ENCODE peak calls at places on chromosomes 7 and 10, in six cellular contexts. U, B, F, L, R and K are unnamed samples.

GRCh38 chr7:148147438-148147837 is 443.1 kb upstream of the C7orf33 start:
- DNase-seq in F (no peak), B (no peak), R (no peak), U (no peak), L (no peak), K (no peak)

GRCh38 chr10:30885423-30885822 is 146.2 kb downstream of the ZNF438 start:
- DNase-seq in U (no peak), B (no peak), R (no peak), F (no peak), L (no peak), K (no peak)

GRCh38 chr7:128941323-128941890 is 3.7 kb downstream of the IRF5 start:
- DNase-seq in L (no peak), F (peak), B (no peak), U (no peak), R (no peak), K (no peak)

GRCh38 chr7:40876604-40877003 is 741.8 kb downstream of the SUGCT start:
- DNase-seq in F (no peak), L (no peak), B (no peak), U (no peak), R (no peak), K (no peak)

GRCh38 chr7:135959655-135960363 is 17.4 kb downstream of the MTPN start:
- DNase-seq in F (no peak), L (no peak), R (no peak), B (no peak), U (no peak), K (no peak)

GRCh38 chr10:117552156-117552620 is 9.6 kb downstream of the EMX2 start:
- DNase-seq in B (peak), F (peak), U (no peak), R (no peak), L (no peak), K (no peak)

GRCh38 chr7:15461576-15461975 is 100.2 kb downstream of the AGMO start:
- DNase-seq in B (peak), F (no peak), L (no peak), R (peak), U (peak), K (no peak)

GRCh38 chr7:158209435-158209834 is 378.2 kb downstream of the PTPRN2 start:
- DNase-seq in U (no peak), B (no peak), L (no peak), R (no peak), F (no peak), K (no peak)

GRCh38 chr7:80129785-80130184 is 4.8 kb upstream of the GNAI1 start:
- DNase-seq in B (no peak), L (no peak), U (no peak), R (no peak), F (no peak), K (no peak)

GRCh38 chr10:116747325-116747724 is 5.0 kb upstream of the HSPA12A start:
- DNase-seq in R (no peak), U (no peak), L (no peak), F (no peak), B (no peak), K (no peak)

GRCh38 chr10:131143425-131144165 is 167.9 kb downstream of the TCERG1L start:
- DNase-seq in R (no peak), L (no peak), U (no peak), F (no peak), B (no peak), K (no peak)

GRCh38 chr10:7481382-7481765 is 70.5 kb upstream of the SFMBT2 start:
- DNase-seq in F (no peak), L (no peak), R (no peak), B (no peak), U (no peak), K (no peak)

GRCh38 chr7:85186521-85187241 is at the start of gene SEMA3D:
- DNase-seq in F (peak), L (peak), U (peak), B (peak), R (peak), K (peak)
- H3K4me3 ChIP-seq in F (peak), L (peak), U (peak), B (peak), R (peak), K (peak)

DNA sequence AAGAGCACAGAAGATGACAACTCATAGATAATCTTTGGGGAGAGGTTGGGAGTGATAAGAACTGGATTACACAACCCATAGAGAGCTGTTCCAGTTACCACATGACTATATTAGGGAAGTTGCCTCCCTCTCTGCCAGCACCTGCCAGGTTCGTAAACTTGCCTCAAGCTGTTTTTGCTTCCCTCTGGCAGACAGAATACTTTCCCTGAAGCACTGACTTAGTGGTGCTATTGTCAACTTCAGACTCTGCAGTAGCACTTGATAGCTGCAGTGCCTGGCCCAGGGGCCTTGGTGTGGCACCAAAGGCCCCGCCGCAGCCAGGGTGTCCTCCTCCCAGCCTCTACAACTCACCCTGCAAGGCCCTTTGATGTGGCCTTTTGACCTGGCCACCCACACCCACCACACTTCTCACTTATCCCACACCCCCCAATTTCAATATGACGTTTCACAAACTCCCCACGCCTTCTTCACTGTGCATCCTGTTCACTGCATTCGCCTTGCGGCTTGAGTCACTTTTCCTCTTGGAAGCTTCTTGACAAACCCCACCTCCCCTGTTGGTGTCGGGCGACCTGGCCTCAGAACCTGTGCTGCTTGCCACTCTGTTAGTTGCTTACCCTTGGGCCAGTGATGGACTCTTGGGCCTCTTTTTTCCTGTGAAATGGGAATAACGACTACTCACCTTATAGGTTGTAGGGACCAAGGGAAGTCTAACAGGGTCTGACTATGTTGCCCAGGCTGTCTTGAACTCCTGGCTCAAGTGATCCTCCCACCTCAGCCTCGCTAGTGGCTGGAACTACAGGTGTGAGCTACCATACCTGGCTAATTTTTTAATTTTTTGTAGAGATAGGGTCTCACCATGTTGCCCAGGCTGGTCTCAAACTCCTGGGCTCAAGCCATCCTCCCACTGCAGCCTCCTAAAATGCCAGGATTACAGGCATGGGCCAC is 50.2 kb upstream of the PODXL start:
- DNase-seq in U (no peak), B (peak), L (no peak), F (no peak), R (no peak), K (peak)
- H2AK5ac ChIP-seq in U (no peak), B (peak), L (peak), F (peak), R (no peak), K (no peak)

GRCh38 chr10:87505366-87506113 is 847 bp downstream of the MINPP1 start:
- DNase-seq in R (peak), U (peak), F (no peak), L (peak), B (peak), K (peak)

GRCh38 chr10:87504307-87504666 is 406 bp upstream of the MINPP1 start:
- DNase-seq in B (no peak), L (no peak), F (no peak), U (no peak), R (no peak), K (no peak)

GRCh38 chr10:87504667-87505365 is at the start of gene MINPP1:
- DNase-seq in R (peak), F (peak), U (peak), L (peak), B (peak), K (peak)

GRCh38 chr10:87503892-87504291 is 801 bp upstream of the MINPP1 start:
- DNase-seq in B (no peak), L (no peak), F (no peak), U (peak), R (no peak), K (no peak)

GRCh38 chr10:87500646-87501048 is 4.0 kb upstream of the MINPP1 start:
- DNase-seq in F (no peak), U (no peak), R (no peak), L (no peak), B (no peak), K (no peak)
- H4K8ac ChIP-seq in F (no peak), U (peak), R (no peak), L (no peak), B (no peak), K (no peak)

GRCh38 chr10:14010083-14010551 is 320.6 kb downstream of the FRMD4A start:
- DNase-seq in F (no peak), R (peak), L (no peak), U (peak), B (peak), K (no peak)

GRCh38 chr10:14009315-14010082 is 321.2 kb downstream of the FRMD4A start:
- DNase-seq in R (peak), U (peak), L (no peak), F (no peak), B (no peak), K (no peak)

GRCh38 chr10:14010827-14011574 is 319.7 kb downstream of the FRMD4A start:
- DNase-seq in L (no peak), R (peak), U (no peak), F (no peak), B (no peak), K (no peak)

GRCh38 chr10:14004536-14004935 is 326.2 kb downstream of the FRMD4A start:
- DNase-seq in R (no peak), U (peak), F (no peak), L (no peak), B (no peak), K (no peak)

DNA sequence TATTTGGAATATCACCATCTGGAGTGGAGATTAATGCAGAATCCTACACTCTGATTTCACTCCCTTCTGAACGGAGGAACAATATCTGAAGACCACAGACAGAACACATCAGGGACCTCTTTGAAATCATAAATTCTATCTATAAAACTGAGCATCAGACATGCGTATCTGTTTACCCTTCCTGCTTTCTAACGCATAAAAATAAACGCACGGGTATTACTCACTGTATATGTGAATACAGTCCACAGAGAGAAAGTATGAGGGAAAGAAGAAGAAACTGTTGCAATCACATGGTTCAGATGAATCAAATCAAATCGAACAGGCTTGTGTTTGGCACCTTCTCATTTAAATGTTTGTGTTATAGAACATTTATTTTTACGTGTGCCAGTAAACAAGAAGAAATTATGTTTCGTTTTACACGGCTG is 322.1 kb downstream of the FRMD4A start:
- DNase-seq in U (peak), F (no peak), L (no peak), R (peak), B (no peak), K (no peak)
- H3K4me3 ChIP-seq in U (peak), F (no peak), L (no peak), R (peak), B (no peak), K (no peak)

DNA sequence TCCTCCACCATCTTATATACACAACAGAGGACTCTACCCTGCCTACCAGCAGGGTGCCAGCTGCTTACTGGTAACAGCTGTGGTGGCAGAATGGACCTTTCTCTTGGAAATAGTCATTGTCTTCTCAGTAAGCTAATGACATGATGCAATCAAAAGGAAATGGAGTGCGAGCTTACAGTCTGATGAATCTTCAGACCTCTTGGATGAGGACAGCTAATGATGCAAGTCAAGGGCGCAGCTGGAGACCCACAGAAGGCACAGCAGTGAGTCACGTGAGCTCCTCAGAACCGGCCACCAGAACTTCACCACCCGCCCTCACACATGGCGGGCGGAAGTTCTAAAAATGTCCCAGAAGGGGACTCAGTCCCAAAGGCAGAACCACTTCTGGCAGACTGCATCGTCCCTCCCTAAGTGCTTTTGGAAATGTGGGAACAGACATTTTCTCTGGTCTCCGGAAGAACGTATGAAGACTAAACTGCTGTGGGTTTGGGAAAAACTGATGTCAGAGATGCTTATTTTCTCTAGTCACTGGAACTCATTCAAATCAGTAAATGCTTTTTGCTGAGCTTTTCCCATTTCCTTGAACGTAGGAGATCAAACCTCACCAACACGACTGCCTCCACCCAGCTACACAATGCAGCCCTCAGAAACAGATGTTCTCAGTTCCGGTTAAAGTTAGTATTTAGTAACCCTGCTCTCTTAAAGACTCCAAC is 96.4 kb downstream of the FAS start:
- DNase-seq in F (no peak), U (peak), B (peak), R (peak), L (no peak), K (peak)
- H2AK5ac ChIP-seq in F (peak), U (peak), B (no peak), R (no peak), L (no peak), K (no peak)

GRCh38 chr7:91553410-91553895 is 289.2 kb downstream of the FZD1 start:
- DNase-seq in L (no peak), F (no peak), R (no peak), B (peak), U (no peak), K (no peak)

GRCh38 chr7:91556239-91556638 is 292.0 kb downstream of the FZD1 start:
- DNase-seq in F (no peak), R (no peak), B (no peak), L (no peak), U (no peak), K (no peak)

GRCh38 chr7:91556956-91557650 is 292.9 kb downstream of the FZD1 start:
- DNase-seq in R (no peak), U (no peak), B (no peak), F (no peak), L (no peak), K (peak)

GRCh38 chr7:91557789-91558396 is 293.7 kb downstream of the FZD1 start:
- DNase-seq in R (peak), U (peak), L (no peak), F (no peak), B (no peak), K (peak)

DNA sequence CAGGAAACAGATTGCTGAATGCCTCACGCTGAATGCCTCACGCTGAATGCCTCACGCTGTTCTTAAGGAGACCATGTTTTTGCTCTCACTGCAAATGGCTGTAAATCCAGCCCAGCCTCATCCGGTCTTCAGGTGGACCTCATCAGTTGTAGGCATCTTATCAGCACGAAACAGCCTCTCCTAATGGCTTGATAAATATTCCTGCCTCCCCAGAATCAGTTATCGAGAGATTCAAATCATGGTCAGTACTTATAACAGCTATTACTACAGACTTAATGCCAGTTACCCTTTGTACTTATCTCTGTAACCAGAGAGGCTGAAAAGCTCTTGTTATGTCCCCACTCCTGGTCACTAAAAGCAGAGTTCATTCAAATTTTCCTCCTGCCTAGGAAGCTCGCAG is 290.7 kb downstream of the FZD1 start:
- DNase-seq in U (no peak), F (no peak), R (no peak), B (peak), L (no peak), K (no peak)
- H4K8ac ChIP-seq in U (no peak), F (no peak), R (no peak), B (no peak), L (no peak), K (peak)

DNA sequence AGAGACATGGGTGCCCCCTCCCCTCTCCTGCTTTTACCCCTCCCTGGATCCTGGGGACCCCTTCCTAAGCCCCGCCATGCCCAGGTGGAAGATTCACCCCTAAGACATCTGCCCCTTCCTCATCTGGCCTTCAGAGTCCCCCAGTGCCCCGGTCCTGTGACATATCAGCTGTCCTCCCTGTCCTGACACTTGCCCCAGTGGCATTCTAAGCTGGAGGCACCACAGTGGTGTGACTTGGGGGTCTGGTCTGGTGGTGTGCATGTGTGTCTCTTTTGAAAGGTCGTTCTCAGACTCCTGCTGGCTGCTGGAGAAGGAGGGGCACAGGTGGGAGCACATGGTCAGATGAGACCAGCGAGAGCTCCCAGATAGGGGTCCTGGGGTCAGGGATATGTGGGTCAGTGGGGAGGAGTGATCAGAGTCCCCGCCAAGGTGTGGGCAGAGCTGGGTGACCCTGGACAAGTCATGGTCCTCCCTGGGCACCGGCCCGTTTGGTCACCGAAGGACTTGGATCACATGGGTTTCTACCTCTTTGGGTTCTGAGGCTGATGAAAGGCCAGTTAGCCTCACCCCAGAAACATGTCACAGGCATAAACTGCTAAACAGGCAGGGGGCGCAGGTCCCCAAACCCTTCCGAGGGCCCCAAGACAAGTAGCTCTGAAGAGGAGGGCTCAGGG is 645 bp upstream of the TFR2 start:
- DNase-seq in L (no peak), F (no peak), U (no peak), R (no peak), B (no peak), K (no peak)
- H3K4me3 ChIP-seq in L (no peak), F (no peak), U (no peak), R (no peak), B (no peak), K (no peak)

GRCh38 chr10:89346264-89346971 is 18.6 kb downstream of the IFIT3 start:
- DNase-seq in B (peak), R (no peak), L (no peak), F (no peak), U (peak), K (peak)

GRCh38 chr10:89351402-89352038 is 23.7 kb downstream of the IFIT3 start:
- DNase-seq in U (peak), B (no peak), L (no peak), F (no peak), R (peak), K (no peak)

GRCh38 chr10:89348458-89348857 is 20.7 kb downstream of the IFIT3 start:
- DNase-seq in R (no peak), U (no peak), B (peak), L (no peak), F (no peak), K (no peak)

GRCh38 chr10:89352039-89352597 is 24.3 kb downstream of the IFIT3 start:
- DNase-seq in L (no peak), F (no peak), R (peak), U (peak), B (peak), K (peak)

GRCh38 chr10:89347706-89348457 is 20.1 kb downstream of the IFIT3 start:
- DNase-seq in B (no peak), F (no peak), U (no peak), R (peak), L (no peak), K (no peak)
- H2AK5ac ChIP-seq in B (peak), F (no peak), U (peak), R (no peak), L (no peak), K (no peak)

GRCh38 chr7:122833888-122834570 is 52.2 kb downstream of the CADPS2 start:
- DNase-seq in F (no peak), B (no peak), R (no peak), L (no peak), U (no peak), K (no peak)
- H4K8ac ChIP-seq in F (no peak), B (no peak), R (no peak), L (no peak), U (no peak), K (no peak)

GRCh38 chr10:119652361-119652760 is 1.2 kb downstream of the BAG3 start:
- DNase-seq in R (peak), L (no peak), B (no peak), F (no peak), U (peak), K (peak)

GRCh38 chr10:119650692-119651513 is at the start of gene BAG3:
- DNase-seq in L (peak), B (peak), U (peak), R (peak), F (peak), K (peak)

GRCh38 chr10:119651514-119652327 is 541 bp downstream of the BAG3 start:
- DNase-seq in F (peak), R (no peak), B (no peak), L (peak), U (no peak), K (no peak)

GRCh38 chr10:119654540-119654939 is 3.4 kb downstream of the BAG3 start:
- DNase-seq in F (no peak), L (no peak), R (no peak), U (no peak), B (peak), K (no peak)

DNA sequence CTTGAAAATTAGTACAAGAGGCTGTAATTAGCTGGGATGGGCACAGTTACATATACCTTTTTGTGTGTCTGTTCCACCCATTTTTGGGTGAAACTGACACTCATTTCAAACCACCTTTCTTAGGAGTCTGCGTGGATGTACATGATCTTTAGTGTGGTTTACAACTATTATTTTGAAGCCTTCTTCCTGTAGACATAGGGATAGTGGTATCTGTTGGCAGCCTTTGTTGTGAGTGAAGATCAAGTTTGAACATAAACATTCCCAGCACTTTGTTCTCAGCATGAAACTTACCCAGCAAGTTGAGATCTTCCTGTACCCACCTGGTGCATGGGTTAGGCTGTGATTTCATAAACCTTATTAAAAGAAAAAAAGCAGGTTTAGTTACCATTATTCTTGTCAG is 2.0 kb downstream of the BAG3 start:
- DNase-seq in L (no peak), R (no peak), U (peak), F (no peak), B (no peak), K (no peak)
- H3K4me3 ChIP-seq in L (peak), R (peak), U (peak), F (no peak), B (no peak), K (no peak)